ENCODE peak calls at places on chromosomes 7 and 10, in ten cellular contexts. V is cardiac muscle cell, Y is testis, L is mesothelial cell of epicardium, Z is thoracic aorta, P is HL-60, T is esophagus squamous epithelium, W is A549, F is stomach, O is uterus. I is an unnamed sample.

GRCh38 chr10:101566333-101567164 is 21.5 kb downstream of the POLL start:
- DNase-seq in T (no peak), F (no peak), Y (no peak), V (peak), L (no peak), Z (no peak), P (no peak), O (no peak), W (no peak), I (no peak)

GRCh38 chr10:29731760-29732159 is 97.0 kb upstream of the SVIL start:
- DNase-seq in L (no peak), F (no peak), Z (no peak), O (no peak), Y (peak), T (no peak), W (no peak), V (no peak), P (no peak), I (no peak)

GRCh38 chr7:112510032-112510742 is 29.4 kb downstream of the LSMEM1 start:
- DNase-seq in F (no peak), Z (no peak), L (no peak), W (no peak), T (no peak), O (no peak), V (peak), Y (no peak), P (peak), I (no peak)

GRCh38 chr10:82609845-82610244 is 734.9 kb downstream of the NRG3 start:
- DNase-seq in O (no peak), L (no peak), Y (no peak), P (no peak), T (no peak), V (no peak), F (no peak), W (no peak), Z (no peak), I (no peak)

GRCh38 chr7:91694221-91694856 is 186.2 kb downstream of the MTERF1 start:
- DNase-seq in T (no peak), O (no peak), F (no peak), V (no peak), Y (no peak), Z (no peak), W (no peak), L (no peak), P (no peak), I (peak)

GRCh38 chr10:95697429-95697828 is 3.7 kb upstream of the TCTN3 start:
- DNase-seq in Z (no peak), F (no peak), Y (no peak), T (no peak), O (no peak), P (peak), L (no peak), W (no peak), V (no peak), I (no peak)

GRCh38 chr7:130213820-130214219 is 6.2 kb downstream of the SSMEM1 start:
- DNase-seq in P (no peak), F (no peak), Y (no peak), T (no peak), O (no peak), V (no peak), L (no peak), W (no peak), Z (no peak), I (no peak)

GRCh38 chr10:110492069-110492782 is 5.5 kb upstream of the DUSP5 start:
- DNase-seq in O (no peak), F (no peak), Z (no peak), V (no peak), T (no peak), L (no peak), P (no peak), Y (no peak), W (no peak), I (no peak)

GRCh38 chr10:79404231-79404609 is 41.2 kb downstream of the ZCCHC24 start:
- DNase-seq in T (no peak), O (peak), L (no peak), Z (no peak), F (peak), W (no peak), Y (peak), V (peak), P (peak), I (no peak)

GRCh38 chr10:62277946-62278345 is 9.3 kb upstream of the RTKN2 start:
- DNase-seq in L (no peak), O (no peak), W (no peak), F (no peak), P (no peak), V (no peak), Z (no peak), T (no peak), Y (no peak), I (no peak)

GRCh38 chr10:5628798-5629788 is 37.3 kb downstream of the ASB13 start:
- DNase-seq in L (no peak), V (peak), O (no peak), P (no peak), Y (no peak), W (no peak), F (no peak), Z (no peak), T (no peak), I (no peak)

GRCh38 chr10:22649390-22649841 is 65.0 kb downstream of the PIP4K2A start:
- DNase-seq in L (no peak), Z (no peak), W (no peak), V (no peak), O (no peak), T (no peak), Y (no peak), F (no peak), P (no peak), I (no peak)

GRCh38 chr10:123146013-123146891 is 1.7 kb upstream of the HMX2 start:
- DNase-seq in Z (no peak), V (no peak), F (no peak), P (no peak), Y (no peak), W (no peak), O (no peak), L (no peak), T (no peak), I (no peak)

GRCh38 chr7:24717247-24717622 is 40.0 kb downstream of the GSDME start:
- DNase-seq in V (no peak), P (no peak), O (no peak), Y (no peak), F (no peak), L (no peak), Z (no peak), T (no peak), W (no peak), I (no peak)

GRCh38 chr7:24714676-24715010 is 42.6 kb downstream of the GSDME start:
- DNase-seq in V (no peak), O (no peak), Z (no peak), F (no peak), W (no peak), L (no peak), P (no peak), Y (no peak), T (no peak), I (no peak)

GRCh38 chr7:24715171-24715570 is 42.1 kb downstream of the GSDME start:
- DNase-seq in V (no peak), Z (no peak), F (no peak), P (no peak), L (no peak), O (no peak), Y (no peak), T (no peak), W (no peak), I (no peak)

GRCh38 chr7:24716480-24717246 is 40.6 kb downstream of the GSDME start:
- DNase-seq in V (no peak), P (no peak), T (no peak), W (no peak), Y (no peak), O (no peak), Z (no peak), F (no peak), L (no peak), I (no peak)

GRCh38 chr7:24715661-24716479 is 41.4 kb downstream of the GSDME start:
- DNase-seq in O (no peak), W (peak), T (no peak), L (no peak), F (no peak), V (peak), Y (no peak), P (peak), Z (no peak), I (no peak)
- TF ChIP-seq CTCF in O (no peak), W (peak), T (no peak), L (no peak), F (no peak), V (peak), Y (peak), P (peak), Z (no peak), I (peak)

DNA sequence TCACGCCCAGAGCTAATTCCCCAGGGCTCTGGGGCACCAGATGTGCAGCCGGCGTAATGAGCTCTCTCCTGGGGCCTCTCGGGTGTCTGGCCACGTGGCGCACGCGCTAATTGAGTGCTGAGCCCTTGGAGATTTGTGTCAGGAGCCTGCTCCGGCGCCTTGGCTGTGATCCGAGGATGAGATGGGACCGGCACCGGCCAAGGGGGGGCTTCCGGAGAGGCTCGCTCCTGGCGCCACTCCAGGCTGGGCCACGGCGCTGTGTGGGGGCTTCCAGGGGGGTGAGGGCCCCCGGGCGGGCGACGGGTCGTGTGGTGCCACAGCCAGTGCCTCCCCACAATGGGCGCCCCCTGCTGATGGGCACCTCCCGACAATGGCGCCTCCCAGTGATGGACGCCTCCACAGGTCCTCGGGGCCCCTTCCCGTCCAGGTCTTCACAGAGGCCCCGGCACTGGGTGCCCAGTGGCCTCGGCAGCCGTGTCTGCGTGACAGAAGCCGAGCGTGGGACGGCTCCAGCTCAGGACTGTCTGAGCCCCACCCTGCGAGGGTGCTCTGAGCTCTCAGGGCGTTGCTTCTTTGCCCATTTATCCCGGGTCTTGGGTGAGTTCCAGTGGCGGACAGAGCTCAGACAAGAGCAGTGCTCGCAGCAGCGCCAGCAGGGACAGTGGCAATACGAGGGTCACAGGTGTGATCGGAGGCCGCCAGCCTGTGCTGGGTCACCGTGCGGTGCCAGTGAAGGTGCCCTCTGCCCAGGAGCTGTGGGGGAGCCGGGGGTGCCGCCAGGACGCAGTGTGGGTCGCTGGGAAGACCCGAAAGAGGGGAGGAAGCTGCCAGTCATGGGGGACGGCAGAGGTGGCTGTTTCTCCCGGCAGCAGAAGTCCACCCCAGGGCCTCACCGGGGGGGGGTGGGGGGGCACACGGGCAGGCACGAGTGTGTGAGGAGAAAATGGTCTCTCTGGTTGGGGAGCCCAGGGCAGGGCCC is 8.2 kb upstream of the NKX6-2 start:
- DNase-seq in W (no peak), Y (no peak), F (no peak), V (no peak), O (no peak), T (no peak), Z (no peak), L (no peak), P (no peak), I (no peak)
- TF ChIP-seq CTCF in W (peak), Y (no peak), F (no peak), V (no peak), O (no peak), T (no peak), Z (no peak), L (no peak), P (no peak), I (peak)

GRCh38 chr7:134108803-134109202 is 18.3 kb upstream of the LRGUK start:
- DNase-seq in T (no peak), L (no peak), V (peak), F (no peak), W (no peak), Z (no peak), P (no peak), O (no peak), Y (no peak), I (no peak)
- TF ChIP-seq CTCF in T (no peak), L (no peak), V (peak), F (no peak), W (peak), Z (no peak), P (no peak), O (no peak), Y (no peak), I (no peak)

GRCh38 chr7:78020874-78021249 is 222.3 kb downstream of the PHTF2 start:
- DNase-seq in P (no peak), Z (no peak), Y (no peak), V (peak), T (no peak), O (no peak), F (no peak), L (no peak), W (no peak), I (no peak)
- TF ChIP-seq CTCF in P (no peak), Z (no peak), Y (no peak), V (no peak), T (no peak), O (no peak), F (no peak), L (no peak), W (no peak), I (no peak)

GRCh38 chr7:52018680-52019054 is 702.1 kb upstream of the COBL start:
- DNase-seq in T (no peak), L (no peak), Z (no peak), P (no peak), Y (no peak), W (no peak), V (no peak), O (no peak), F (no peak), I (no peak)
- TF ChIP-seq CTCF in T (no peak), L (no peak), Z (no peak), P (no peak), Y (no peak), W (no peak), V (no peak), O (no peak), F (no peak), I (no peak)

GRCh38 chr7:1548438-1548831 is 7.6 kb downstream of the TMEM184A start:
- DNase-seq in P (no peak), T (no peak), W (no peak), Y (no peak), F (no peak), O (no peak), Z (no peak), V (no peak), L (no peak), I (no peak)
- TF ChIP-seq CTCF in P (peak), T (no peak), W (no peak), Y (no peak), F (no peak), O (no peak), Z (no peak), V (no peak), L (no peak), I (peak)

GRCh38 chr10:92755725-92756124 is 66.0 kb downstream of the HHEX start:
- DNase-seq in W (no peak), V (peak), Z (no peak), L (no peak), Y (no peak), P (no peak), F (no peak), T (no peak), O (no peak), I (no peak)

GRCh38 chr10:92758594-92758993 is 68.8 kb downstream of the HHEX start:
- DNase-seq in L (no peak), F (no peak), T (no peak), Y (no peak), W (no peak), Z (no peak), V (no peak), O (no peak), P (no peak), I (no peak)

GRCh38 chr10:92757720-92758119 is 68.0 kb downstream of the HHEX start:
- DNase-seq in F (no peak), O (no peak), W (no peak), Y (no peak), V (no peak), Z (no peak), T (no peak), P (no peak), L (no peak), I (no peak)

GRCh38 chr10:92756233-92757065 is 66.7 kb downstream of the HHEX start:
- DNase-seq in W (no peak), P (peak), F (no peak), V (peak), Y (peak), Z (no peak), L (no peak), O (no peak), T (no peak), I (no peak)

DNA sequence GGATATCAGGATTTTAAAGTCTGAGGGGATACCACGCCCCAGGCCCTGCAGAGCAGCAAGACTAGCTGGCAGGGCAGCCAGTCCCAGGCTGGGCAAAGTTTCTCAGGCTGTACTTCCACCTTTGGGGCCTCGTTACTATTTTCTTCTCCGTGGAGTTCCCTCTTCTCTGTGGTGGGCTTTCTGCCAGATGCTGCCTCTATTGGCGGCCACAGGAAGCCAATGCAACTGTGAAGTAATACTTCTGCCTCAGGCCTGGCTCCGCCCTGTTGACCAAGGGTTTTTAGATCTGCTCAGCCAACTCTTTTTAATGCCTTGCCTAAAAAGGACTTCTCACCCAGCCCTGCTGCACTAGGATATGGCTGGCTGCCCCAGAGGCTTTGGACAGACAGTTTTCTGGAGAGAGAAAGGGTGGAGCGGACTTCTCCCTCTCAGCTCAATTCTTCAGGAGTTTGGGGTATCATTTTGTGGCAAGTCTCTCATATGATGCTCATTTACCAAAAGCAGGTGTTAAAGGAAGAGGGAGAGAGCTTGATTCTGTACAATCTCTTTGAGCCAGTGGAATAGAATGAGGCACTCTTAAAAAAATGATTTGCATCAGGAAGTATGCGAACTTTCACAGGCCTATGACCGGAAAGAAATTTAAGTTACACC is 67.4 kb downstream of the HHEX start:
- DNase-seq in V (peak), T (peak), P (peak), Y (peak), F (peak), Z (peak), O (peak), L (peak), W (peak), I (peak)
- TF ChIP-seq CTCF in V (peak), T (peak), P (no peak), Y (no peak), F (no peak), Z (peak), O (no peak), L (no peak), W (no peak), I (peak)

DNA sequence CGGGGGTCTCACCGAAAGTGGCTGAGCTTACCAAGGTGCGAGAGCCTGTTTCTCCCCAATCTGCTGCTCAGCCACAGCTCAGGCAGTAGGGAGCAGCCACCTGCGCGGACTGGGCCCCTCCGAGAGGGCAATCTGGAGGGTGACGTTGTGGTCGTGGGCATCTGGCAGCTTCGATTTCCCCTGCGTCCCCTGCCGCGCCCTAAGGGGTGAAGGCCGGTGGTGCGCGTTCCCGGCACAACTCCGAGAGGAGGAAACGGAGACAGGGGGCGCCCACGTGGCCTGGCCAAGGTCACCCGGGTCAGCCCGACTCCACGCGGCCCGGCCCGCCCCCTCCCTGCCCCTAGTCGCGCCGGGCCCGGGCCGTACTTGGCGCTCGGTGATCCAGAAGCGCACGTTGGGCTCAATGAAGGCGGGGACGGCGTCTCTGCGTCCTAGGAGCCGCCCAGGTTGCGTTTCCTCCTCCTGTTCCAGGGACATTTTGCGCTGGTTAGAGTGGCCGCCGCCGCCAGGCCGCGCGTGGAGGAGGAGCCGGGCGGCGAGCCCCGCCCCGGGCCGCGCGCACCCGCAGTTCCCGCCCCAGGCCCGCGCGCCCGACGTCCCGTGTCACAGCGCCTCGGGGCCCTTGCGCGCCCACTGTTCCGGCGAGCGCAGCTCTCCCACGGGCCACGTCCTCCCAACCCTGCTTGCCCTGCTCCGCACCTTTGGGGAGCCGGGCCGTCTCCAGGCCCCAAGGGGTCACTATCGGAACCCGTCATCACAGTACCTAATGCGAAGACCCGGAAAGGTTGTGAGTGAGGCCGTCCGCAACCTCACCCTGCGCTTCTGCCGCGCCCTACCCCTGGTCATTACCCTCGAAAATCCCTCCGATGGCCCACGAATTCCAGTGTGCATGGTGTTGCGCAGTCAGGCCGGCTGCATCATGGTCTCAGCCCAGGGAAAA is at the start of gene SFXN4:
- DNase-seq in P (peak), W (peak), Z (peak), L (peak), V (peak), O (peak), F (peak), Y (peak), T (peak), I (no peak)
- TF ChIP-seq CTCF in P (no peak), W (no peak), Z (no peak), L (no peak), V (peak), O (no peak), F (no peak), Y (no peak), T (peak), I (no peak)

GRCh38 chr7:95865716-95866371 is 93.5 kb downstream of the DYNC1I1 start:
- DNase-seq in O (no peak), P (no peak), W (no peak), V (peak), F (no peak), Z (no peak), L (no peak), Y (no peak), T (no peak), I (no peak)
- TF ChIP-seq CTCF in O (no peak), P (no peak), W (peak), V (peak), F (no peak), Z (no peak), L (no peak), Y (no peak), T (no peak), I (peak)